ENCODE peak calls at places on chromosomes 11 and 22, in four cellular contexts. U is H1, R is K562, D is HepG2. S is an unnamed sample.

GRCh38 chr11:134554861-134555260 is 142.8 kb upstream of the B3GAT1 start:
- DNase-seq in U (no peak), R (no peak), D (no peak), S (no peak)

GRCh38 chr22:30444632-30445437 is 19.3 kb downstream of the MTFP1 start:
- DNase-seq in U (peak; percentile 59), R (peak; percentile 82), D (peak; percentile 41), S (peak; percentile 54)

GRCh38 chr22:18042685-18043084 is 18.3 kb upstream of the MICAL3 start:
- DNase-seq in U (no peak), R (no peak), D (no peak), S (no peak)

GRCh38 chr22:33210129-33210784 is 152.1 kb upstream of the SYN3 start:
- DNase-seq in U (no peak), R (peak; percentile 44), D (peak; percentile 47), S (no peak)

GRCh38 chr22:50134481-50134880 is 36.0 kb upstream of the PANX2 start:
- DNase-seq in U (no peak), R (no peak), D (no peak), S (no peak)

GRCh38 chr11:15106201-15106965 is 8.3 kb upstream of the INSC start:
- DNase-seq in U (no peak), R (no peak), D (no peak), S (peak; percentile 75)

GRCh38 chr22:46661221-46661851 is 41.1 kb downstream of the GRAMD4 start:
- DNase-seq in U (no peak), R (no peak), D (no peak), S (peak; percentile 62)

GRCh38 chr22:19755722-19756287 is 4.8 kb upstream of the TBX1 start:
- DNase-seq in U (no peak), R (peak; percentile 67), D (no peak), S (no peak)

GRCh38 chr11:19868281-19868821 is 155.7 kb downstream of the NAV2 start:
- DNase-seq in U (no peak), R (no peak), D (no peak), S (no peak)

GRCh38 chr22:47011131-47011854 is 248.8 kb downstream of the TBC1D22A start:
- DNase-seq in U (no peak), R (no peak), D (no peak), S (no peak)

GRCh38 chr11:9756461-9756860 is 92.6 kb downstream of the SWAP70 start:
- DNase-seq in U (no peak), R (no peak), D (no peak), S (no peak)

GRCh38 chr11:62431171-62431895 is 12.5 kb downstream of the SCGB1A1 start:
- DNase-seq in U (no peak), R (no peak), D (no peak), S (no peak)

GRCh38 chr11:61162092-61162935 is 1.1 kb upstream of the VPS37C start:
- DNase-seq in U (no peak), R (peak; percentile 61), D (peak; percentile 69), S (peak; percentile 82)

GRCh38 chr11:125312391-125312790 is 147.8 kb downstream of the PKNOX2 start:
- DNase-seq in U (no peak), R (no peak), D (no peak), S (no peak)

GRCh38 chr11:133966924-133967598 is 10.3 kb upstream of the IGSF9B start:
- DNase-seq in U (no peak), R (peak; percentile 41), D (no peak), S (no peak)

GRCh38 chr11:119905162-119905561 is 176.2 kb upstream of the NECTIN1 start:
- DNase-seq in U (no peak), R (no peak), D (no peak), S (no peak)

GRCh38 chr11:6927030-6927617 is 898 bp downstream of the ZNF215 start:
- DNase-seq in U (no peak), R (no peak), D (no peak), S (peak; percentile 10)

GRCh38 chr11:62732830-62733229 is 4.5 kb downstream of the TTC9C start:
- DNase-seq in U (no peak), R (no peak), D (peak; percentile 43), S (no peak)

GRCh38 chr11:119810478-119811232 is 81.7 kb upstream of the NECTIN1 start:
- DNase-seq in U (no peak), R (no peak), D (no peak), S (no peak)

GRCh38 chr11:120744016-120744994 is 232.8 kb downstream of the GRIK4 start:
- DNase-seq in U (no peak), R (no peak), D (no peak), S (no peak)

GRCh38 chr22:49296561-49296960 is 531.1 kb downstream of the BRD1 start:
- DNase-seq in U (no peak), R (no peak), D (no peak), S (no peak)

GRCh38 chr11:47443028-47443700 is 5.8 kb downstream of the RAPSN start:
- DNase-seq in U (no peak), R (peak; percentile 22), D (no peak), S (no peak)

GRCh38 chr11:106828976-106829375 is 189.3 kb downstream of the GUCY1A2 start:
- DNase-seq in U (no peak), R (no peak), D (no peak), S (no peak)

GRCh38 chr22:38273135-38273761 is 438 bp upstream of the TMEM184B start:
- DNase-seq in U (no peak), R (no peak), D (no peak), S (no peak)

GRCh38 chr11:134360050-134360835 is 28.5 kb downstream of the GLB1L2 start:
- DNase-seq in U (peak; percentile 91), R (peak; percentile 89), D (peak; percentile 65), S (peak; percentile 54)

GRCh38 chr11:119319136-119319701 is 2.3 kb upstream of the MCAM start:
- DNase-seq in U (no peak), R (no peak), D (no peak), S (no peak)

GRCh38 chr22:17162731-17163130 is 3.7 kb upstream of the HDHD5 start:
- DNase-seq in U (no peak), R (no peak), D (no peak), S (no peak)

GRCh38 chr11:72191961-72192381 is at the start of gene FOLR1:
- DNase-seq in U (no peak), R (peak; percentile 72), D (no peak), S (peak; percentile 54)

GRCh38 chr22:37193629-37194191 is 5.7 kb upstream of the C1QTNF6 start:
- DNase-seq in U (no peak), R (peak; percentile 32), D (peak; percentile 43), S (no peak)

GRCh38 chr11:17489729-17490128 is 13.1 kb upstream of the ABCC8 start:
- DNase-seq in U (no peak), R (no peak), D (no peak), S (no peak)

GRCh38 chr22:25449781-25450317 is 114.6 kb upstream of the GRK3 start:
- DNase-seq in U (no peak), R (no peak), D (no peak), S (no peak)

GRCh38 chr11:69635210-69635609 is 5.7 kb upstream of the CCND1 start:
- DNase-seq in U (no peak), R (no peak), D (no peak), S (no peak)

GRCh38 chr11:67060111-67060522 is 3.5 kb downstream of the RHOD start:
- DNase-seq in U (no peak), R (no peak), D (no peak), S (no peak)

GRCh38 chr22:39132871-39133524 is 19.5 kb downstream of the CBX7 start:
- DNase-seq in U (no peak), R (no peak), D (no peak), S (no peak)

GRCh38 chr22:40116496-40117200 is 61.1 kb upstream of the TNRC6B start:
- DNase-seq in U (no peak), R (no peak), D (no peak), S (no peak)

GRCh38 chr22:44686873-44687600 is 15.0 kb upstream of the PRR5 start:
- DNase-seq in U (no peak), R (no peak), D (peak; percentile 52), S (no peak)

GRCh38 chr11:76698321-76699043 is 27.9 kb upstream of the LRRC32 start:
- DNase-seq in U (peak; percentile 27), R (peak; percentile 53), D (no peak), S (peak; percentile 34)

GRCh38 chr11:68116892-68117435 is 4.2 kb downstream of the CHKA start:
- DNase-seq in U (no peak), R (no peak), D (no peak), S (no peak)

GRCh38 chr11:65501530-65502273 is 2.9 kb downstream of the MALAT1 start:
- DNase-seq in U (no peak), R (no peak), D (no peak), S (no peak)
- TF ChIP-seq ATF3 in U (no peak), R (no peak), D (no peak), S (no peak)

DNA sequence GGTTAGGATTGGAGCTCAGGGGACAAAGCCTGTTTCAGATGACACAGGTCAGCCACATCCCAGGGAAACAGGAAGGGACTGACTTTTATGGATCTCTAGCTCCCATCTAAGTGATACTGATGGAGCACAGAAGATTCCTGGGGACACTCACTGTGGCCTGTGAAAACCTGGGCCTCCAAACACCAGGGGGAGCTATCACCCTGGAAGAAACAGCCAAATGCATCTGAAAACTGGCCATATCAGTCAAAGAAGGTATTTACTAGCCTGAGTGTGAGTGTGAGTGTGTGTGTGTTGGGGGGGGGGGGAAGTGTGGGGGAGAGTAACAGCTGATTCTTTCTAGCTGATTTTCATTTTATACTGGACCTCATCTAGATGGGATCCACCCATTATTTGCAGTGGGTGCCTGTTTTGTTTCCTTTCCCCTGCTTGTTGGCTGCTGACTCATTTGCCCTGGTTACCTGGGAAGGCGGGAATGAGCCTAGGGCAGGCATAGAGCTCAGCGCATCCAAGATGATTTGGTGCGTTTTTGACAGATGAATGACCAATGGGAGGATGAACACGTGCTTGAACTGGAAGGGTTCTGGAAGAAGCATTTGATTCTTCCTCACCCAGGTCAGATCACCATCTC is 284.0 kb downstream of the KIRREL3 start:
- DNase-seq in U (no peak), R (peak; percentile 46), D (peak; percentile 3), S (peak; percentile 26)
- H3K27ac ChIP-seq in U (no peak overlapping the region), R (no peak overlapping the region), D (no peak overlapping the region), S (no peak overlapping the region)

GRCh38 chr11:26028294-26028954 is 303.5 kb upstream of the ANO3 start:
- DNase-seq in U (no peak), R (no peak), D (peak; percentile 15), S (no peak)
- TF ChIP-seq ATF3 in U (no peak), R (no peak), D (no peak), S (no peak)

GRCh38 chr11:63917685-63918523 is 940 bp upstream of the RCOR2 start:
- DNase-seq in U (no peak), R (peak; percentile 82), D (peak; percentile 43), S (peak; percentile 68)
- H3K27ac ChIP-seq in U (peak overlapping the region; percentile 95), R (peak overlapping the region; percentile 76), D (peak overlapping the region; percentile 82), S (peak overlapping the region; percentile 98)

GRCh38 chr11:1871531-1871930 is 18.6 kb downstream of the LSP1 start:
- DNase-seq in U (no peak), R (no peak), D (no peak), S (no peak)

GRCh38 chr11:1870721-1871466 is 18.0 kb downstream of the LSP1 start:
- DNase-seq in U (no peak), R (no peak), D (no peak), S (no peak)

GRCh38 chr11:1870326-1870696 is 17.4 kb downstream of the LSP1 start:
- DNase-seq in U (no peak), R (no peak), D (no peak), S (no peak)

GRCh38 chr11:1873048-1873812 is 18.5 kb downstream of the PRR33 start:
- DNase-seq in U (no peak), R (no peak), D (no peak), S (no peak)

GRCh38 chr11:1872267-1872985 is 19.3 kb downstream of the PRR33 start:
- DNase-seq in U (no peak), R (no peak), D (no peak), S (no peak)
- TF ChIP-seq ATF3 in U (no peak), R (no peak), D (no peak), S (no peak)

GRCh38 chr11:8233691-8234424 is 29.8 kb downstream of the LMO1 start:
- DNase-seq in U (no peak), R (no peak), D (no peak), S (no peak)
- H3K27ac ChIP-seq in U (no peak overlapping the region), R (no peak overlapping the region), D (no peak overlapping the region), S (no peak overlapping the region)

S was measured in HCT116.